ENCODE peak calls at places on chromosomes 11 and 22, in four cellular contexts. B is K562, I is ELR, A is HL-60. C is an unnamed sample.

GRCh38 chr11:69385466-69385820 is 91.5 kb downstream of the MYEOV start:
- DNase-seq in B (no peak), I (no peak), A (no peak), C (no peak)

GRCh38 chr11:82308979-82309378 is 424.7 kb downstream of the FAM181B start:
- DNase-seq in B (no peak), I (no peak), A (no peak), C (no peak)

GRCh38 chr22:43446881-43447280 is 35.1 kb downstream of the MPPED1 start:
- DNase-seq in B (no peak), I (no peak), A (no peak), C (no peak)

GRCh38 chr11:122984186-122985011 is 2.8 kb upstream of the BSX start:
- DNase-seq in B (no peak), I (peak), A (no peak), C (no peak)

GRCh38 chr11:31096191-31096590 is 273.3 kb downstream of the DCDC1 start:
- DNase-seq in B (no peak), I (no peak), A (no peak), C (no peak)

GRCh38 chr22:23542933-23543332 is 37.2 kb downstream of the IGLL1 start:
- DNase-seq in B (no peak), I (peak), A (no peak), C (no peak)

GRCh38 chr11:70073881-70074371 is 4.2 kb upstream of the ANO1 start:
- DNase-seq in B (no peak), I (peak), A (no peak), C (no peak)

GRCh38 chr22:31935961-31936635 is 8.2 kb upstream of the YWHAH start:
- DNase-seq in B (no peak), I (no peak), A (no peak), C (no peak)

GRCh38 chr11:116234989-116235567 is 537.7 kb downstream of the BUD13 start:
- DNase-seq in B (no peak), I (no peak), A (no peak), C (no peak)

GRCh38 chr11:19868871-19869270 is 156.2 kb downstream of the NAV2 start:
- DNase-seq in B (no peak), I (no peak), A (no peak), C (no peak)

GRCh38 chr11:114154271-114155047 is 94.9 kb downstream of the ZBTB16 start:
- DNase-seq in B (no peak), I (no peak), A (peak), C (no peak)

GRCh38 chr11:42145311-42145710 is 685.9 kb upstream of the LRRC4C start:
- DNase-seq in B (no peak), I (no peak), A (no peak), C (no peak)

GRCh38 chr11:2928605-2929510 is at the start of gene PHLDA2:
- DNase-seq in B (peak), I (peak), A (peak), C (no peak)

GRCh38 chr22:30905696-30906341 is 62.8 kb downstream of the MORC2 start:
- DNase-seq in B (no peak), I (no peak), A (no peak), C (no peak)

GRCh38 chr11:14764899-14765527 is 121.4 kb downstream of the PDE3B start:
- DNase-seq in B (peak), I (peak), A (no peak), C (no peak)

GRCh38 chr11:40302669-40303068 is 1156.8 kb downstream of the LRRC4C start:
- DNase-seq in B (no peak), I (no peak), A (no peak), C (no peak)

GRCh38 chr11:47768090-47768620 is 1.0 kb upstream of the FNBP4 start:
- DNase-seq in B (peak), I (peak), A (peak), C (no peak)

GRCh38 chr11:61956191-61957027 is 6.3 kb downstream of the BEST1 start:
- DNase-seq in B (no peak), I (no peak), A (no peak), C (no peak)

GRCh38 chr22:36900880-36901279 is 12.5 kb upstream of the CSF2RB start:
- DNase-seq in B (no peak), I (no peak), A (no peak), C (no peak)

GRCh38 chr11:63854696-63855095 is 15.8 kb downstream of the MARK2 start:
- DNase-seq in B (no peak), I (no peak), A (no peak), C (no peak)

C was measured in CMK.